ENCODE peak calls at places on chromosomes 5 and 9, in nine cellular contexts. One of them, this sample, is unnamed.

GRCh38 chr9:34256104-34256503 is 73.0 kb downstream of the KIF24 start:
- DNase-seq in PC-9: no peak
- DNase-seq in GM12878: no peak
- DNase-seq in fibroblast of lung: no peak
- DNase-seq in SK-N-SH: peak; percentile 35
- DNase-seq in HCT116: no peak
- DNase-seq in astrocyte: no peak
- DNase-seq in mesenchymal stem cell: no peak
- DNase-seq in GM23248: peak; percentile 28
- DNase-seq in this sample: no peak

GRCh38 chr9:133768859-133769510 is 30.8 kb upstream of the SARDH start:
- DNase-seq in PC-9: no peak
- DNase-seq in GM12878: no peak
- DNase-seq in fibroblast of lung: no peak
- DNase-seq in SK-N-SH: no peak
- DNase-seq in HCT116: no peak
- DNase-seq in astrocyte: no peak
- DNase-seq in mesenchymal stem cell: no peak
- DNase-seq in GM23248: no peak
- DNase-seq in this sample: peak; percentile 42

GRCh38 chr5:178895615-178896571 is at the start of gene ZFP2:
- DNase-seq in PC-9: no peak
- DNase-seq in GM12878: no peak
- DNase-seq in fibroblast of lung: peak; percentile 67
- DNase-seq in SK-N-SH: peak; percentile 89
- DNase-seq in HCT116: peak; percentile 21
- DNase-seq in astrocyte: peak; percentile 42
- DNase-seq in mesenchymal stem cell: peak; percentile 57
- DNase-seq in GM23248: peak; percentile 76
- DNase-seq in this sample: peak; percentile 82

GRCh38 chr9:92325991-92326500 is 293 bp downstream of the CENPP start:
- DNase-seq in PC-9: no peak
- DNase-seq in GM12878: no peak
- DNase-seq in fibroblast of lung: no peak
- DNase-seq in SK-N-SH: no peak
- DNase-seq in HCT116: no peak
- DNase-seq in astrocyte: no peak
- DNase-seq in mesenchymal stem cell: no peak
- DNase-seq in GM23248: no peak
- DNase-seq in this sample: no peak

GRCh38 chr5:77631166-77631582 is 7.3 kb downstream of the OTP start:
- DNase-seq in PC-9: no peak
- DNase-seq in GM12878: peak; percentile 82
- DNase-seq in fibroblast of lung: no peak
- DNase-seq in SK-N-SH: peak; percentile 21
- DNase-seq in HCT116: no peak
- DNase-seq in astrocyte: no peak
- DNase-seq in mesenchymal stem cell: no peak
- DNase-seq in GM23248: no peak
- DNase-seq in this sample: no peak

GRCh38 chr9:78386746-78387145 is 89.8 kb downstream of the PSAT1 start:
- DNase-seq in PC-9: no peak
- DNase-seq in GM12878: no peak
- DNase-seq in fibroblast of lung: no peak
- DNase-seq in SK-N-SH: no peak
- DNase-seq in HCT116: no peak
- DNase-seq in astrocyte: no peak
- DNase-seq in mesenchymal stem cell: peak; percentile 28
- DNase-seq in GM23248: no peak
- DNase-seq in this sample: peak; percentile 53

GRCh38 chr5:816176-816575 is 31.6 kb upstream of the ZDHHC11B start:
- DNase-seq in PC-9: no peak
- DNase-seq in GM12878: no peak
- DNase-seq in fibroblast of lung: no peak
- DNase-seq in SK-N-SH: no peak
- DNase-seq in HCT116: no peak
- DNase-seq in astrocyte: no peak
- DNase-seq in mesenchymal stem cell: no peak
- DNase-seq in GM23248: no peak
- DNase-seq in this sample: no peak

GRCh38 chr5:31104775-31105174 is 88.7 kb upstream of the CDH6 start:
- DNase-seq in PC-9: no peak
- DNase-seq in GM12878: no peak
- DNase-seq in fibroblast of lung: no peak
- DNase-seq in SK-N-SH: no peak
- DNase-seq in HCT116: no peak
- DNase-seq in astrocyte: no peak
- DNase-seq in mesenchymal stem cell: no peak
- DNase-seq in GM23248: no peak
- DNase-seq in this sample: no peak

GRCh38 chr9:19936598-19936997 is 147.8 kb upstream of the SLC24A2 start:
- DNase-seq in PC-9: no peak
- DNase-seq in GM12878: no peak
- DNase-seq in fibroblast of lung: no peak
- DNase-seq in SK-N-SH: no peak
- DNase-seq in HCT116: no peak
- DNase-seq in astrocyte: no peak
- DNase-seq in mesenchymal stem cell: no peak
- DNase-seq in GM23248: no peak
- DNase-seq in this sample: no peak

GRCh38 chr9:83934569-83935275 is 13.5 kb upstream of the KIF27 start:
- DNase-seq in PC-9: peak; percentile 90
- DNase-seq in GM12878: no peak
- DNase-seq in fibroblast of lung: peak; percentile 68
- DNase-seq in SK-N-SH: no peak
- DNase-seq in HCT116: no peak
- DNase-seq in astrocyte: peak; percentile 62
- DNase-seq in mesenchymal stem cell: peak; percentile 58
- DNase-seq in GM23248: peak; percentile 74
- DNase-seq in this sample: no peak

GRCh38 chr9:13244190-13244589 is 35.3 kb downstream of the MPDZ start:
- DNase-seq in PC-9: no peak
- DNase-seq in GM12878: no peak
- DNase-seq in fibroblast of lung: no peak
- DNase-seq in SK-N-SH: no peak
- DNase-seq in HCT116: no peak
- DNase-seq in astrocyte: no peak
- DNase-seq in mesenchymal stem cell: no peak
- DNase-seq in GM23248: no peak
- DNase-seq in this sample: no peak

GRCh38 chr5:55927861-55928655 is 66.7 kb downstream of the IL6ST start:
- DNase-seq in PC-9: no peak
- DNase-seq in GM12878: no peak
- DNase-seq in fibroblast of lung: no peak
- DNase-seq in SK-N-SH: no peak
- DNase-seq in HCT116: no peak
- DNase-seq in astrocyte: no peak
- DNase-seq in mesenchymal stem cell: peak; percentile 30
- DNase-seq in GM23248: no peak
- DNase-seq in this sample: no peak

GRCh38 chr9:91220491-91221135 is 141.1 kb downstream of the AUH start:
- DNase-seq in PC-9: no peak
- DNase-seq in GM12878: no peak
- DNase-seq in fibroblast of lung: peak; percentile 69
- DNase-seq in SK-N-SH: no peak
- DNase-seq in HCT116: no peak
- DNase-seq in astrocyte: peak; percentile 68
- DNase-seq in mesenchymal stem cell: no peak
- DNase-seq in GM23248: peak; percentile 21
- DNase-seq in this sample: peak; percentile 27

GRCh38 chr9:9791621-9792020 is 821.2 kb downstream of the PTPRD start:
- DNase-seq in PC-9: no peak
- DNase-seq in GM12878: no peak
- DNase-seq in fibroblast of lung: peak; percentile 11
- DNase-seq in SK-N-SH: no peak
- DNase-seq in HCT116: no peak
- DNase-seq in astrocyte: no peak
- DNase-seq in mesenchymal stem cell: peak; percentile 2
- DNase-seq in GM23248: peak; percentile 8
- DNase-seq in this sample: peak; percentile 18

GRCh38 chr9:80797841-80798688 is 891.3 kb downstream of the TLE1 start:
- DNase-seq in PC-9: no peak
- DNase-seq in GM12878: no peak
- DNase-seq in fibroblast of lung: peak; percentile 54
- DNase-seq in SK-N-SH: peak; percentile 63
- DNase-seq in HCT116: no peak
- DNase-seq in astrocyte: peak; percentile 47
- DNase-seq in mesenchymal stem cell: peak; percentile 13
- DNase-seq in GM23248: no peak
- DNase-seq in this sample: peak; percentile 70

GRCh38 chr9:87178353-87178752 is 231.0 kb upstream of the GAS1 start:
- DNase-seq in PC-9: no peak
- DNase-seq in GM12878: no peak
- DNase-seq in fibroblast of lung: no peak
- DNase-seq in SK-N-SH: no peak
- DNase-seq in HCT116: no peak
- DNase-seq in astrocyte: no peak
- DNase-seq in mesenchymal stem cell: no peak
- DNase-seq in GM23248: no peak
- DNase-seq in this sample: no peak

GRCh38 chr9:117434568-117434967 is 19.7 kb upstream of the ASTN2 start:
- DNase-seq in PC-9: no peak
- DNase-seq in GM12878: no peak
- DNase-seq in fibroblast of lung: no peak
- DNase-seq in SK-N-SH: no peak
- DNase-seq in HCT116: no peak
- DNase-seq in astrocyte: no peak
- DNase-seq in mesenchymal stem cell: no peak
- DNase-seq in GM23248: no peak
- DNase-seq in this sample: no peak

GRCh38 chr5:156356238-156356637 is 29.3 kb downstream of the SGCD start:
- DNase-seq in PC-9: no peak
- DNase-seq in GM12878: no peak
- DNase-seq in fibroblast of lung: peak; percentile 9
- DNase-seq in SK-N-SH: no peak
- DNase-seq in HCT116: no peak
- DNase-seq in astrocyte: no peak
- DNase-seq in mesenchymal stem cell: peak; percentile 49
- DNase-seq in GM23248: peak; percentile 58
- DNase-seq in this sample: no peak

GRCh38 chr5:136522217-136522956 is 157.0 kb upstream of the TRPC7 start:
- DNase-seq in PC-9: no peak
- DNase-seq in GM12878: no peak
- DNase-seq in fibroblast of lung: peak; percentile 1
- DNase-seq in SK-N-SH: no peak
- DNase-seq in HCT116: no peak
- DNase-seq in astrocyte: peak; percentile 4
- DNase-seq in mesenchymal stem cell: no peak
- DNase-seq in GM23248: no peak
- DNase-seq in this sample: peak; percentile 16

GRCh38 chr9:93207326-93207814 is 23.4 kb downstream of the WNK2 start:
- DNase-seq in PC-9: no peak
- DNase-seq in GM12878: no peak
- DNase-seq in fibroblast of lung: peak; percentile 60
- DNase-seq in SK-N-SH: peak; percentile 70
- DNase-seq in HCT116: no peak
- DNase-seq in astrocyte: peak; percentile 51
- DNase-seq in mesenchymal stem cell: no peak
- DNase-seq in GM23248: peak; percentile 82
- DNase-seq in this sample: no peak

GRCh38 chr5:172586118-172587060 is 54.7 kb upstream of the NEURL1B start:
- DNase-seq in PC-9: no peak
- DNase-seq in GM12878: no peak
- DNase-seq in fibroblast of lung: no peak
- DNase-seq in SK-N-SH: no peak
- DNase-seq in HCT116: no peak
- DNase-seq in astrocyte: no peak
- DNase-seq in mesenchymal stem cell: no peak
- DNase-seq in GM23248: no peak
- DNase-seq in this sample: peak; percentile 48

GRCh38 chr9:118362123-118362522 is 657.9 kb downstream of the TLR4 start:
- DNase-seq in PC-9: no peak
- DNase-seq in GM12878: no peak
- DNase-seq in fibroblast of lung: peak; percentile 79
- DNase-seq in SK-N-SH: no peak
- DNase-seq in HCT116: no peak
- DNase-seq in astrocyte: peak; percentile 73
- DNase-seq in mesenchymal stem cell: no peak
- DNase-seq in GM23248: peak; percentile 3
- DNase-seq in this sample: no peak

GRCh38 chr9:98465799-98466198 is 210.3 kb upstream of the TBC1D2 start:
- DNase-seq in PC-9: no peak
- DNase-seq in GM12878: no peak
- DNase-seq in fibroblast of lung: no peak
- DNase-seq in SK-N-SH: no peak
- DNase-seq in HCT116: no peak
- DNase-seq in astrocyte: no peak
- DNase-seq in mesenchymal stem cell: no peak
- DNase-seq in GM23248: no peak
- DNase-seq in this sample: no peak

GRCh38 chr9:116096046-116096445 is 57.5 kb upstream of the PAPPA start:
- DNase-seq in PC-9: no peak
- DNase-seq in GM12878: no peak
- DNase-seq in fibroblast of lung: peak; percentile 68
- DNase-seq in SK-N-SH: no peak
- DNase-seq in HCT116: no peak
- DNase-seq in astrocyte: peak; percentile 53
- DNase-seq in mesenchymal stem cell: no peak
- DNase-seq in GM23248: peak; percentile 59
- DNase-seq in this sample: no peak
- H3K4me2 ChIP-seq in PC-9: no peak overlapping the region
- H3K4me2 ChIP-seq in GM12878: no peak overlapping the region
- H3K4me2 ChIP-seq in fibroblast of lung: no peak overlapping the region
- H3K4me2 ChIP-seq in SK-N-SH: no peak overlapping the region
- H3K4me2 ChIP-seq in HCT116: no peak overlapping the region
- H3K4me2 ChIP-seq in astrocyte: no peak overlapping the region
- H3K4me2 ChIP-seq in mesenchymal stem cell: no peak overlapping the region
- H3K4me2 ChIP-seq in GM23248: no peak overlapping the region
- H3K4me2 ChIP-seq in this sample: no peak overlapping the region

GRCh38 chr5:2267991-2268390 is 385.3 kb upstream of the IRX4 start:
- DNase-seq in PC-9: no peak
- DNase-seq in GM12878: no peak
- DNase-seq in fibroblast of lung: no peak
- DNase-seq in SK-N-SH: no peak
- DNase-seq in HCT116: no peak
- DNase-seq in astrocyte: no peak
- DNase-seq in mesenchymal stem cell: no peak
- DNase-seq in GM23248: no peak
- DNase-seq in this sample: no peak
- H3K27me3 ChIP-seq in PC-9: peaks cover 88% of the 10 kb centered on the region
- H3K27me3 ChIP-seq in GM12878: no peaks in the 10 kb centered on the region
- H3K27me3 ChIP-seq in fibroblast of lung: no peaks in the 10 kb centered on the region
- H3K27me3 ChIP-seq in SK-N-SH: peaks cover 6% of the 10 kb centered on the region
- H3K27me3 ChIP-seq in HCT116: no peaks in the 10 kb centered on the region
- H3K27me3 ChIP-seq in astrocyte: no peaks in the 10 kb centered on the region
- H3K27me3 ChIP-seq in mesenchymal stem cell: no peaks in the 10 kb centered on the region
- H3K27me3 ChIP-seq in GM23248: no peaks in the 10 kb centered on the region
- H3K27me3 ChIP-seq in this sample: no peaks in the 10 kb centered on the region

GRCh38 chr5:42571626-42571960 is 148.4 kb downstream of the GHR start:
- DNase-seq in PC-9: no peak
- DNase-seq in GM12878: no peak
- DNase-seq in fibroblast of lung: no peak
- DNase-seq in SK-N-SH: no peak
- DNase-seq in HCT116: no peak
- DNase-seq in astrocyte: no peak
- DNase-seq in mesenchymal stem cell: no peak
- DNase-seq in GM23248: no peak
- DNase-seq in this sample: no peak
- H3K4me2 ChIP-seq in PC-9: no peak overlapping the region
- H3K4me2 ChIP-seq in GM12878: no peak overlapping the region
- H3K4me2 ChIP-seq in fibroblast of lung: no peak overlapping the region
- H3K4me2 ChIP-seq in SK-N-SH: no peak overlapping the region
- H3K4me2 ChIP-seq in HCT116: no peak overlapping the region
- H3K4me2 ChIP-seq in astrocyte: no peak overlapping the region
- H3K4me2 ChIP-seq in mesenchymal stem cell: no peak overlapping the region
- H3K4me2 ChIP-seq in GM23248: no peak overlapping the region
- H3K4me2 ChIP-seq in this sample: no peak overlapping the region

GRCh38 chr5:64688965-64689364 is 1.3 kb upstream of the SHISAL2B start:
- DNase-seq in PC-9: no peak
- DNase-seq in GM12878: no peak
- DNase-seq in fibroblast of lung: no peak
- DNase-seq in SK-N-SH: no peak
- DNase-seq in HCT116: no peak
- DNase-seq in astrocyte: no peak
- DNase-seq in mesenchymal stem cell: no peak
- DNase-seq in GM23248: no peak
- DNase-seq in this sample: no peak
- H3K27me3 ChIP-seq in PC-9: no peaks in the 10 kb centered on the region
- H3K27me3 ChIP-seq in GM12878: peaks cover 11% of the 10 kb centered on the region
- H3K27me3 ChIP-seq in fibroblast of lung: peaks cover 27% of the 10 kb centered on the region
- H3K27me3 ChIP-seq in SK-N-SH: peaks cover 61% of the 10 kb centered on the region
- H3K27me3 ChIP-seq in HCT116: peaks cover 5% of the 10 kb centered on the region
- H3K27me3 ChIP-seq in astrocyte: peaks cover 44% of the 10 kb centered on the region
- H3K27me3 ChIP-seq in mesenchymal stem cell: peaks cover 71% of the 10 kb centered on the region
- H3K27me3 ChIP-seq in GM23248: peaks cover 63% of the 10 kb centered on the region
- H3K27me3 ChIP-seq in this sample: peaks cover 51% of the 10 kb centered on the region